ENCODE peak calls at places on chromosomes 16 and 17, in nine cellular contexts. N is renal cortical epithelial cell; B is SK-N-SH; G is effector memory CD8-positive, alpha-beta T cell; V is activated T-cell treated with anti-CD3 and anti-CD28 coated beads, Interleukin-2, amount 50 U/mL, for 48 hours; R is NCI-H524; E is hippocampal formation; H is T follicular helper cell; F is caudate nucleus. Q is an unnamed sample.

GRCh38 chr16:16938980-16939379 is 531.8 kb downstream of the XYLT1 start:
- DNase-seq in V (no peak), N (no peak), R (no peak), H (no peak), F (no peak), B (no peak), G (no peak), E (no peak), Q (no peak)

GRCh38 chr17:78043031-78043430 is 84.5 kb downstream of the TNRC6C start:
- DNase-seq in B (no peak), R (no peak), F (no peak), N (no peak), G (no peak), V (no peak), E (no peak), H (no peak), Q (no peak)

GRCh38 chr17:37312137-37312923 is 63.5 kb upstream of the C17orf78 start:
- DNase-seq in V (no peak), R (no peak), F (no peak), G (no peak), E (no peak), H (no peak), B (no peak), N (no peak), Q (no peak)

GRCh38 chr17:69130627-69131293 is 10.9 kb downstream of the ABCA6 start:
- DNase-seq in N (no peak), E (no peak), H (no peak), G (no peak), B (no peak), F (no peak), R (no peak), V (no peak), Q (no peak)

GRCh38 chr17:58308985-58309917 is 19.3 kb downstream of the TSPOAP1 start:
- DNase-seq in H (no peak), R (no peak), B (peak), N (no peak), G (no peak), V (no peak), F (peak), E (no peak), Q (no peak)

GRCh38 chr17:59893617-59894100 is 738 bp downstream of the RPS6KB1 start:
- DNase-seq in R (peak), H (no peak), E (no peak), B (peak), F (no peak), G (no peak), N (peak), V (peak), Q (no peak)

GRCh38 chr17:29918922-29919856 is 10.8 kb downstream of the SSH2 start:
- DNase-seq in B (no peak), V (no peak), H (no peak), N (peak), G (no peak), R (peak), E (no peak), F (no peak), Q (peak)

GRCh38 chr16:49484454-49484853 is 110.8 kb downstream of the C16orf78 start:
- DNase-seq in E (no peak), F (no peak), R (peak), N (no peak), V (peak), H (no peak), G (no peak), B (peak), Q (no peak)

GRCh38 chr17:80101946-80102706 is 745 bp downstream of the GAA start:
- DNase-seq in G (no peak), R (peak), F (no peak), E (no peak), B (peak), H (no peak), V (peak), N (peak), Q (no peak)

GRCh38 chr16:89574681-89575246 is 794 bp upstream of the CPNE7 start:
- DNase-seq in R (peak), V (peak), N (no peak), H (no peak), F (no peak), G (peak), E (no peak), B (no peak), Q (peak)

GRCh38 chr17:16425698-16426659 is 10.6 kb downstream of the TRPV2 start:
- DNase-seq in R (peak), H (no peak), G (no peak), B (no peak), F (no peak), V (no peak), N (no peak), E (no peak), Q (no peak)

GRCh38 chr17:75516619-75517276 is 420 bp downstream of the TSEN54 start:
- DNase-seq in E (no peak), N (no peak), V (peak), F (no peak), G (peak), R (peak), H (no peak), B (no peak), Q (no peak)

GRCh38 chr17:43597624-43598358 is 51.7 kb upstream of the ETV4 start:
- DNase-seq in B (no peak), H (no peak), R (peak), E (no peak), N (no peak), F (no peak), G (no peak), V (no peak), Q (no peak)

GRCh38 chr16:88327566-88328312 is 55.0 kb upstream of the ZNF469 start:
- DNase-seq in G (no peak), F (no peak), H (no peak), N (peak), V (no peak), B (no peak), E (no peak), R (no peak), Q (no peak)

GRCh38 chr16:5454349-5454748 is 356.8 kb upstream of the EEF2KMT start:
- DNase-seq in N (no peak), F (no peak), R (no peak), G (no peak), E (no peak), V (no peak), H (no peak), B (no peak), Q (no peak)

GRCh38 chr17:43939886-43940285 is 2.4 kb downstream of the PPY start:
- DNase-seq in F (no peak), R (no peak), N (no peak), H (no peak), G (no peak), E (no peak), V (no peak), B (no peak), Q (no peak)

GRCh38 chr17:9239260-9239820 is 218.0 kb downstream of the NTN1 start:
- DNase-seq in E (no peak), V (no peak), N (no peak), H (no peak), G (no peak), B (no peak), F (no peak), R (no peak), Q (no peak)

GRCh38 chr16:25691519-25692091 is at the start of gene HS3ST4:
- DNase-seq in E (no peak), R (no peak), B (peak), N (no peak), H (no peak), G (no peak), F (peak), V (no peak), Q (no peak)

GRCh38 chr16:27211026-27211425 is 7.7 kb downstream of the KDM8 start:
- DNase-seq in B (no peak), V (no peak), N (no peak), H (no peak), F (no peak), G (no peak), E (no peak), R (no peak), Q (no peak)

GRCh38 chr16:54284319-54284930 is 2.2 kb downstream of the IRX3 start:
- DNase-seq in R (peak), H (no peak), E (no peak), N (no peak), G (no peak), F (no peak), V (peak), B (peak), Q (no peak)

GRCh38 chr17:59046192-59046591 is 60.5 kb downstream of the TRIM37 start:
- DNase-seq in N (no peak), V (no peak), E (no peak), H (no peak), G (no peak), R (no peak), F (no peak), B (no peak), Q (no peak)

GRCh38 chr16:87376660-87377059 is 6.9 kb downstream of the FBXO31 start:
- DNase-seq in N (no peak), F (no peak), B (no peak), G (no peak), E (no peak), R (no peak), H (no peak), V (no peak), Q (no peak)

GRCh38 chr17:61175298-61176142 is 224.1 kb upstream of the TBX2 start:
- DNase-seq in V (no peak), R (no peak), F (no peak), G (no peak), N (no peak), E (no peak), H (no peak), B (peak), Q (no peak)

GRCh38 chr16:14148569-14148968 is 77.5 kb downstream of the MRTFB start:
- DNase-seq in E (no peak), R (no peak), V (no peak), H (no peak), G (no peak), N (peak), F (no peak), B (no peak), Q (no peak)

Q was measured in PC-9.